ENCODE peak calls at places on chromosomes 3 and 15, in six cellular contexts. O, F, U, R, G and Y are unnamed samples.

GRCh38 chr15:33226559-33227181 is 32.2 kb upstream of the FMN1 start:
- DNase-seq in O (peak; percentile 73), F (peak; percentile 11), U (peak; percentile 44), R (peak; percentile 34), G (peak; percentile 1), Y (peak; percentile 40)

GRCh38 chr15:39404767-39405173 is 176.1 kb upstream of the THBS1 start:
- DNase-seq in O (no peak), F (no peak), U (no peak), R (no peak), G (no peak), Y (no peak)

GRCh38 chr3:17469520-17469919 is 272.9 kb downstream of the TBC1D5 start:
- DNase-seq in O (no peak), F (no peak), U (no peak), R (no peak), G (no peak), Y (no peak)

GRCh38 chr15:31259562-31260252 is 66.9 kb upstream of the KLF13 start:
- DNase-seq in O (no peak), F (no peak), U (no peak), R (no peak), G (no peak), Y (no peak)

GRCh38 chr3:69786854-69787253 is 47.6 kb downstream of the MITF start:
- DNase-seq in O (no peak), F (no peak), U (no peak), R (no peak), G (no peak), Y (no peak)

GRCh38 chr3:119507404-119507803 is 9.1 kb downstream of the TIMMDC1 start:
- DNase-seq in O (no peak), F (no peak), U (no peak), R (no peak), G (no peak), Y (no peak)

GRCh38 chr3:50594253-50594785 is 17.3 kb downstream of the CISH start:
- DNase-seq in O (no peak), F (no peak), U (no peak), R (no peak), G (no peak), Y (no peak)

GRCh38 chr3:901953-902778 is 190.7 kb upstream of the CNTN6 start:
- DNase-seq in O (peak; percentile 46), F (no peak), U (no peak), R (no peak), G (no peak), Y (peak; percentile 50)

GRCh38 chr3:156332304-156332703 is 211.9 kb downstream of the KCNAB1 start:
- DNase-seq in O (no peak), F (no peak), U (no peak), R (no peak), G (no peak), Y (no peak)

GRCh38 chr15:69114231-69114937 is 46.1 kb upstream of the GLCE start:
- DNase-seq in O (no peak), F (no peak), U (no peak), R (no peak), G (no peak), Y (no peak)

GRCh38 chr3:161343986-161344385 is 27.3 kb downstream of the SPTSSB start:
- DNase-seq in O (no peak), F (no peak), U (no peak), R (no peak), G (no peak), Y (no peak)

GRCh38 chr15:52673312-52673711 is 5.9 kb downstream of the ATOSA start:
- DNase-seq in O (no peak), F (no peak), U (no peak), R (no peak), G (no peak), Y (no peak)

GRCh38 chr3:155737844-155738460 is 6.9 kb downstream of the PLCH1 start:
- DNase-seq in O (peak; percentile 75), F (no peak), U (no peak), R (no peak), G (no peak), Y (peak; percentile 56)

GRCh38 chr15:70353606-70354259 is 256.0 kb upstream of the TLE3 start:
- DNase-seq in O (no peak), F (no peak), U (no peak), R (no peak), G (no peak), Y (no peak)

GRCh38 chr3:145219355-145220196 is 941.4 kb downstream of the PLOD2 start:
- DNase-seq in O (no peak), F (no peak), U (no peak), R (no peak), G (no peak), Y (no peak)

GRCh38 chr3:105304487-105304886 is 62.2 kb upstream of the ALCAM start:
- DNase-seq in O (no peak), F (no peak), U (no peak), R (no peak), G (no peak), Y (no peak)

GRCh38 chr3:45406812-45407211 is 18.4 kb downstream of the LARS2 start:
- DNase-seq in O (no peak), F (no peak), U (no peak), R (no peak), G (no peak), Y (no peak)

GRCh38 chr15:68652141-68652540 is 73.3 kb downstream of the CORO2B start:
- DNase-seq in O (no peak), F (no peak), U (no peak), R (no peak), G (peak; percentile 83), Y (no peak)

GRCh38 chr3:34421762-34422161 is 623.3 kb downstream of the PDCD6IP start:
- DNase-seq in O (no peak), F (no peak), U (no peak), R (no peak), G (no peak), Y (no peak)

GRCh38 chr3:87614998-87615397 is 338.6 kb upstream of the POU1F1 start:
- DNase-seq in O (no peak), F (no peak), U (no peak), R (no peak), G (no peak), Y (no peak)

GRCh38 chr3:12796171-12797123 is at the start of gene CAND2:
- DNase-seq in O (no peak), F (no peak), U (peak; percentile 16), R (peak; percentile 74), G (peak; percentile 61), Y (no peak)

GRCh38 chr3:130816873-130817445 is 70.3 kb upstream of the PIK3R4 start:
- DNase-seq in O (no peak), F (no peak), U (no peak), R (no peak), G (no peak), Y (no peak)

GRCh38 chr15:38746211-38746610 is 181.6 kb upstream of the RASGRP1 start:
- DNase-seq in O (no peak), F (no peak), U (no peak), R (no peak), G (no peak), Y (no peak)

GRCh38 chr3:149101154-149101553 is 14.8 kb upstream of the HLTF start:
- DNase-seq in O (no peak), F (no peak), U (no peak), R (no peak), G (no peak), Y (no peak)

GRCh38 chr3:114718071-114718896 is 424.5 kb downstream of the TIGIT start:
- DNase-seq in O (no peak), F (no peak), U (no peak), R (no peak), G (no peak), Y (no peak)

GRCh38 chr3:170021083-170021482 is 16.7 kb upstream of the GPR160 start:
- DNase-seq in O (no peak), F (no peak), U (no peak), R (no peak), G (no peak), Y (peak; percentile 80)

GRCh38 chr3:71173421-71173975 is 410.0 kb downstream of the FOXP1 start:
- DNase-seq in O (no peak), F (no peak), U (no peak), R (no peak), G (no peak), Y (no peak)

GRCh38 chr15:89496155-89497098 is at the start of gene RHCG:
- DNase-seq in O (peak; percentile 56), F (no peak), U (no peak), R (no peak), G (peak; percentile 22), Y (peak; percentile 7)

GRCh38 chr3:97827741-97828471 is 6.1 kb downstream of the CRYBG3 start:
- DNase-seq in O (no peak), F (no peak), U (no peak), R (no peak), G (peak; percentile 18), Y (no peak)

GRCh38 chr3:127005864-127006500 is 23.1 kb downstream of the PLXNA1 start:
- DNase-seq in O (no peak), F (no peak), U (no peak), R (no peak), G (no peak), Y (no peak)

GRCh38 chr3:140092883-140093536 is 158.0 kb downstream of the CLSTN2 start:
- DNase-seq in O (no peak), F (no peak), U (no peak), R (peak; percentile 31), G (no peak), Y (no peak)